ENCODE peak calls at places on chromosomes 6 and 20, in ten cellular contexts. Q is fibroblast of the conjunctiva; E is CD8-positive, alpha-beta memory T cell; O is kidney; U is GM06990; P is smooth muscle cell of the brain vasculature; F is HTR-8/SVneo; W is PC-3; H is activated naive CD8-positive, alpha-beta T cell treated with anti-CD3 and anti-CD28 coated beads, Interleukin-2, amount 50 U/mL, for 24 hours; V is GOT3. T is an unnamed sample.

GRCh38 chr6:96811136-96811535 is 26.1 kb downstream of the GPR63 start:
- DNase-seq in Q (no peak), E (no peak), O (no peak), U (no peak), P (no peak), F (no peak), W (no peak), H (no peak), V (no peak), T (no peak)

GRCh38 chr20:5069141-5069806 is 50.5 kb downstream of the PCNA start:
- DNase-seq in Q (no peak), E (no peak), O (no peak), U (no peak), P (no peak), F (no peak), W (no peak), H (no peak), V (no peak), T (no peak)

GRCh38 chr6:42690151-42690702 is 32.2 kb downstream of the PRPH2 start:
- DNase-seq in Q (no peak), E (no peak), O (no peak), U (no peak), P (no peak), F (no peak), W (no peak), H (no peak), V (no peak), T (no peak)

GRCh38 chr20:47876348-47877056 is 91.2 kb upstream of the SULF2 start:
- DNase-seq in Q (no peak), E (no peak), O (no peak), U (no peak), P (no peak), F (no peak), W (no peak), H (no peak), V (no peak), T (no peak)

GRCh38 chr6:9647043-9647520 is 767.8 kb downstream of the TFAP2A start:
- DNase-seq in Q (no peak), E (no peak), O (no peak), U (no peak), P (no peak), F (no peak), W (no peak), H (no peak), V (no peak), T (no peak)

GRCh38 chr6:70663881-70664466 is 3.7 kb upstream of the SMAP1 start:
- DNase-seq in Q (no peak), E (no peak), O (no peak), U (no peak), P (no peak), F (no peak), W (no peak), H (no peak), V (no peak), T (no peak)

GRCh38 chr20:36407196-36407733 is 101.1 kb downstream of the DLGAP4 start:
- DNase-seq in Q (no peak), E (no peak), O (no peak), U (no peak), P (no peak), F (no peak), W (peak; percentile 7), H (no peak), V (no peak), T (no peak)

GRCh38 chr6:157151029-157151428 is 172.3 kb downstream of the TMEM242 start:
- DNase-seq in Q (no peak), E (no peak), O (no peak), U (no peak), P (no peak), F (no peak), W (no peak), H (no peak), V (no peak), T (no peak)

GRCh38 chr20:10110151-10110550 is 75.4 kb downstream of the ANKEF1 start:
- DNase-seq in Q (no peak), E (no peak), O (no peak), U (no peak), P (no peak), F (no peak), W (peak; percentile 68), H (no peak), V (no peak), T (no peak)

GRCh38 chr6:152598421-152598820 is 38.7 kb downstream of the SYNE1 start:
- DNase-seq in Q (no peak), E (no peak), O (no peak), U (no peak), P (no peak), F (no peak), W (no peak), H (no peak), V (no peak), T (no peak)

GRCh38 chr6:23175391-23175790 is 606.0 kb downstream of the HDGFL1 start:
- DNase-seq in Q (peak; percentile 4), E (no peak), O (no peak), U (no peak), P (no peak), F (no peak), W (no peak), H (no peak), V (no peak), T (no peak)

GRCh38 chr6:91708534-91708933 is 1121.7 kb upstream of the MAP3K7 start:
- DNase-seq in Q (no peak), E (no peak), O (no peak), U (no peak), P (no peak), F (no peak), W (peak; percentile 39), H (no peak), V (no peak), T (no peak)

GRCh38 chr6:9527679-9528286 is 887.1 kb downstream of the TFAP2A start:
- DNase-seq in Q (no peak), E (no peak), O (no peak), U (no peak), P (no peak), F (no peak), W (no peak), H (no peak), V (no peak), T (no peak)

GRCh38 chr6:53128842-53129241 is 19.8 kb downstream of the GCM1 start:
- DNase-seq in Q (no peak), E (no peak), O (no peak), U (no peak), P (no peak), F (no peak), W (no peak), H (no peak), V (no peak), T (no peak)

GRCh38 chr20:9392892-9393857 is 121.2 kb upstream of the LAMP5 start:
- DNase-seq in Q (peak; percentile 55), E (no peak), O (peak; percentile 74), U (no peak), P (peak; percentile 37), F (peak; percentile 76), W (peak; percentile 82), H (no peak), V (peak; percentile 22), T (no peak)

GRCh38 chr6:20542927-20543602 is 8.8 kb downstream of the CDKAL1 start:
- DNase-seq in Q (peak; percentile 50), E (no peak), O (no peak), U (peak; percentile 62), P (peak; percentile 59), F (no peak), W (peak; percentile 99), H (no peak), V (no peak), T (peak; percentile 38)

GRCh38 chr6:45148711-45149341 is 179.3 kb upstream of the RUNX2 start:
- DNase-seq in Q (peak; percentile 1), E (no peak), O (no peak), U (no peak), P (no peak), F (no peak), W (no peak), H (no peak), V (no peak), T (no peak)

GRCh38 chr6:12097791-12098190 is 85.7 kb downstream of the HIVEP1 start:
- DNase-seq in Q (no peak), E (no peak), O (no peak), U (no peak), P (no peak), F (no peak), W (peak; percentile 50), H (no peak), V (no peak), T (no peak)

GRCh38 chr6:108945686-108946158 is 97.5 kb downstream of the ARMC2 start:
- DNase-seq in Q (peak; percentile 39), E (no peak), O (peak; percentile 89), U (no peak), P (peak; percentile 77), F (no peak), W (no peak), H (no peak), V (no peak), T (no peak)

GRCh38 chr6:141634269-141634668 is 498.5 kb upstream of the GJE1 start:
- DNase-seq in Q (no peak), E (no peak), O (no peak), U (no peak), P (no peak), F (no peak), W (no peak), H (no peak), V (no peak), T (no peak)

GRCh38 chr6:85643530-85644373 is 1.1 kb upstream of the SYNCRIP start:
- DNase-seq in Q (peak; percentile 97), E (peak; percentile 62), O (peak; percentile 97), U (peak; percentile 92), P (peak; percentile 79), F (peak; percentile 84), W (peak; percentile 77), H (peak; percentile 80), V (peak; percentile 88), T (peak; percentile 86)

GRCh38 chr20:55580475-55580874 is 424.8 kb downstream of the CBLN4 start:
- DNase-seq in Q (no peak), E (no peak), O (no peak), U (no peak), P (no peak), F (no peak), W (peak; percentile 28), H (no peak), V (no peak), T (no peak)

GRCh38 chr6:158715330-158716311 is 65.8 kb downstream of the SYTL3 start:
- DNase-seq in Q (no peak), E (no peak), O (no peak), U (peak; percentile 68), P (no peak), F (no peak), W (no peak), H (no peak), V (no peak), T (no peak)

GRCh38 chr6:88383183-88383582 is 217.0 kb upstream of the CNR1 start:
- DNase-seq in Q (no peak), E (no peak), O (no peak), U (no peak), P (no peak), F (no peak), W (no peak), H (no peak), V (no peak), T (no peak)

GRCh38 chr20:20078041-20078440 is 25.7 kb downstream of the CFAP61 start:
- DNase-seq in Q (no peak), E (no peak), O (no peak), U (no peak), P (no peak), F (no peak), W (no peak), H (no peak), V (no peak), T (no peak)

GRCh38 chr6:90859056-90859455 is 272.2 kb upstream of the MAP3K7 start:
- DNase-seq in Q (no peak), E (no peak), O (no peak), U (no peak), P (no peak), F (no peak), W (no peak), H (no peak), V (no peak), T (no peak)

GRCh38 chr6:3965071-3965718 is 113.7 kb downstream of the FAM217A start:
- DNase-seq in Q (no peak), E (no peak), O (no peak), U (no peak), P (no peak), F (no peak), W (peak; percentile 52), H (no peak), V (no peak), T (no peak)

GRCh38 chr6:77180367-77180766 is 282.9 kb downstream of the HTR1B start:
- DNase-seq in Q (no peak), E (no peak), O (no peak), U (no peak), P (no peak), F (no peak), W (no peak), H (no peak), V (no peak), T (no peak)

T was measured in activated naive CD4-positive, alpha-beta T cell treated with anti-CD3 and anti-CD28 coated beads, Interleukin-2, amount 10 ng/mL, durations not matched to agents 7 days and 5 days.